ENCODE peak calls at places on chromosomes 2 and 18, in nine cellular contexts. E is cardiac muscle cell, F is lung, I is vagina, B is heart right ventricle, N is IMR-90, G is epithelial cell of prostate, Z is GM23338, R is suprapubic skin. Y is an unnamed sample.

GRCh38 chr2:46067501-46068292 is 229.5 kb upstream of the EPAS1 start:
- DNase-seq in B (no peak), I (no peak), E (peak; percentile 98), N (peak; percentile 96), F (no peak), G (no peak), R (no peak), Z (no peak), Y (no peak)

GRCh38 chr18:24317370-24317769 is 80.3 kb downstream of the OSBPL1A start:
- DNase-seq in G (no peak), F (no peak), N (no peak), B (no peak), R (no peak), Z (no peak), E (no peak), I (no peak), Y (no peak)

GRCh38 chr2:144379891-144380311 is 140.0 kb downstream of the ZEB2 start:
- DNase-seq in N (no peak), F (no peak), R (no peak), E (no peak), B (no peak), G (no peak), Z (peak; percentile 5), I (no peak), Y (peak; percentile 69)

GRCh38 chr2:145277922-145278321 is 758.0 kb upstream of the ZEB2 start:
- DNase-seq in N (peak; percentile 50), B (no peak), G (no peak), E (no peak), I (no peak), R (no peak), F (no peak), Z (no peak), Y (no peak)

GRCh38 chr18:21599585-21600525 is 649 bp downstream of the ESCO1 start:
- DNase-seq in R (no peak), F (peak; percentile 62), Z (peak; percentile 79), G (peak; percentile 1), N (peak; percentile 9), B (no peak), E (peak; percentile 6), I (peak; percentile 88), Y (peak; percentile 57)

GRCh38 chr2:166060191-166060590 is 67.6 kb downstream of the SCN1A start:
- DNase-seq in F (no peak), R (no peak), Z (no peak), B (no peak), G (no peak), I (no peak), N (peak; percentile 22), E (peak; percentile 20), Y (no peak)

GRCh38 chr2:172097557-172098131 is 5.1 kb downstream of the DLX2 start:
- DNase-seq in E (no peak), Z (peak; percentile 8), F (no peak), G (no peak), N (no peak), R (no peak), B (no peak), I (no peak), Y (no peak)

GRCh38 chr18:61951396-61951795 is 58.6 kb upstream of the RNF152 start:
- DNase-seq in B (no peak), N (no peak), Z (no peak), F (no peak), R (no peak), G (no peak), I (no peak), E (no peak), Y (no peak)

GRCh38 chr2:160324161-160324768 is 124.2 kb upstream of the ITGB6 start:
- DNase-seq in R (no peak), N (peak; percentile 70), E (peak; percentile 75), B (peak; percentile 67), G (no peak), I (no peak), F (peak; percentile 54), Z (peak; percentile 61), Y (peak; percentile 57)

GRCh38 chr2:196263181-196263747 is 91.9 kb upstream of the STK17B start:
- DNase-seq in I (no peak), E (peak; percentile 14), N (peak; percentile 64), Z (no peak), G (peak; percentile 82), B (no peak), F (no peak), R (no peak), Y (no peak)

GRCh38 chr18:13550446-13551304 is 175.7 kb downstream of the FAM210A start:
- DNase-seq in R (no peak), E (no peak), F (no peak), N (no peak), Z (no peak), I (peak; percentile 84), G (no peak), B (no peak), Y (no peak)

GRCh38 chr18:6004683-6005082 is 109.4 kb upstream of the TMEM200C start:
- DNase-seq in G (no peak), B (no peak), R (no peak), N (no peak), Z (no peak), F (no peak), E (no peak), I (no peak), Y (no peak)

GRCh38 chr2:183038341-183039300 is at the start of gene NCKAP1:
- DNase-seq in R (peak; percentile 89), G (no peak), Z (peak; percentile 90), N (peak; percentile 70), B (peak; percentile 91), E (peak; percentile 93), F (peak; percentile 89), I (peak; percentile 94), Y (peak; percentile 92)

GRCh38 chr2:224833986-224834385 is 117.8 kb upstream of the CCDC195 start:
- DNase-seq in N (no peak), I (no peak), Z (no peak), R (no peak), E (no peak), B (no peak), F (no peak), G (no peak), Y (no peak)

GRCh38 chr18:8990276-8991031 is 112.0 kb upstream of the NDUFV2 start:
- DNase-seq in I (no peak), N (no peak), F (no peak), Z (no peak), G (no peak), E (no peak), R (no peak), B (peak; percentile 16), Y (peak; percentile 60)

GRCh38 chr2:1930376-1930775 is 186.1 kb upstream of the PXDN start:
- DNase-seq in F (no peak), I (no peak), R (no peak), N (no peak), B (no peak), Z (no peak), E (no peak), G (no peak), Y (no peak)

GRCh38 chr18:76565238-76566173 is 70.5 kb upstream of the ZNF516 start:
- DNase-seq in F (peak; percentile 76), G (peak; percentile 55), R (peak; percentile 88), E (peak; percentile 94), I (no peak), Z (peak; percentile 89), N (peak; percentile 96), B (peak; percentile 63), Y (peak; percentile 63)

GRCh38 chr2:121124330-121124729 is 160.7 kb downstream of the TFCP2L1 start:
- DNase-seq in N (no peak), E (no peak), I (no peak), F (no peak), B (no peak), R (no peak), Z (no peak), G (no peak), Y (no peak)

DNA sequence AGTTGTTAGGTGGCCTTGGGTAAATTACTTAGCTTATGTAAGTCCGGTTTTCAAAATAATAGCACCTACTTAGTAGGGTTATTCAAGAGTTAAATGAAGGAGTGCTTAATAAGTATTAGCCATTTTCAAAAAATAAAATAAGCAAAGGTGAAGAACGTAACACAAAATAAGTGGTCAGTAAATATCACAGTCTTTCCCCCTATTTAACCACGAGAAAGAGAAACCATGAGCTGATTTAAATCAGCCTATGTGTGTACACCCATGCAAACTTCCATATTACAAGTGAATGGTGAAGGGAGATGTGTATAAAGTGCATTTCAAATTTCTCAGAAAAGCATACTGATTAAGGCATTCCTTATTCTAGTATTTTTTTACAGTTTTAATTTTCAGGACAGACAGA is 2.2 kb downstream of the WIPF1 start:
- DNase-seq in E (no peak), B (no peak), R (no peak), N (no peak), Z (no peak), I (no peak), G (no peak), F (no peak), Y (no peak)
- H3K27ac ChIP-seq in E (no peak overlapping the region), B (no peak overlapping the region), R (peak overlapping the region; percentile 49), N (no peak overlapping the region), Z (no peak overlapping the region), I (peak overlapping the region; percentile 55), G (no peak overlapping the region), F (no peak overlapping the region), Y (no peak overlapping the region)

GRCh38 chr18:46265190-46266156 is 161.3 kb downstream of the HAUS1 start:
- DNase-seq in I (no peak), B (no peak), R (no peak), F (no peak), Z (peak; percentile 24), G (no peak), N (no peak), E (no peak), Y (no peak)
- H3K27ac ChIP-seq in I (no peak overlapping the region), B (no peak overlapping the region), R (no peak overlapping the region), F (no peak overlapping the region), Z (peak overlapping the region; percentile 67), G (no peak overlapping the region), N (no peak overlapping the region), E (no peak overlapping the region), Y (no peak overlapping the region)

DNA sequence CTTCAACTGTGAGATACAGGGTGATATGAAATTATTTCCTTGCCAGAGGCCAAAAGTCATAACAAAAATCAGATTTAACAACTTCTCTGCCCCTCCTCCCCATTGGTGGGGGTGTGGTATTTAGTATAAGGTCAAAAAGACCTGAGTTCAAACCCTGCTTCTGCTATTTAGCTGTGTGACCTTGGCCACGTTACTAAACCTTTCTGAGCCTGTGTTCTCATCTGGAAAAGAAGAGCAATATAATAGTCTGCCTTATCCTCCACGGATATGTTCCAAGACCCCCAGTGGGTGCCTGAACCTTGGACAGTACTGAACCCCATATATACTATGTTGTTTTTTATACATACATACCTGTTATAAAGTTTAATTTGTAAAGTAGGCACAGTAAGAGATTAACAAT is 3.7 kb downstream of the CDC42EP3 start:
- DNase-seq in N (no peak), Z (no peak), I (no peak), B (no peak), R (no peak), F (no peak), E (no peak), G (no peak), Y (no peak)
- H3K27ac ChIP-seq in N (no peak overlapping the region), Z (no peak overlapping the region), I (no peak overlapping the region), B (no peak overlapping the region), R (no peak overlapping the region), F (no peak overlapping the region), E (no peak overlapping the region), G (no peak overlapping the region), Y (no peak overlapping the region)

DNA sequence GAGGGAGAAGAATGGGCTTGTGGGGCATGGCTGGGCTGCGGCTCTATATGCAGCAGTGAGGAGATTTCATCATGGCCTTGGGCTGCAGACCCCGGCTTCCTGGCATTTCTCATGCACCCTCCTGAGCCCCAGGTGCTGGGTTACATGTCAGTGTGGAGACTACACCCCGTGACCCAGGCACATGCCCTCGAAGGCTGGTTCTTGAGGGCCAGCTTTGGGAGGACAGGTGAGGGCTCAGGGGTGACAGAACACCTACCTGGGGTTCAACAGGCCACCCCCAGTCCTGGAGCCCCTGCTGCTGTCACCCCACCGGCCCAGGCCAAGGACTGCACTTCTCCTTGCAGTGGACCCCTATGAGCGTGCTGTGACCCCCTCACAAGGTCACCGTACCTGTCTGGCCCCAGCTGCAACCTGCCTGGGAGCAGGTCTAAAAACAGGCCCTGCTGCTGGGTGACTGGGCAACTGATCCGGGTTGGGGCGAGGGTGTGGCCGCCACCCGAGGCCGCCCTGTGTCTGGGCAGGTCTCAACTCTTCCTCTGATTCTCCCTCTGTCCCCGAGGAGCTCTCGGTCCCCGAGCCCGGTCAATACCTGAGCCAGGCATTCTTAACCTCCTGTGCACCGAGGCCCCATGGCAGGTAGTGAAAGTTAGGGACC is 94.8 kb upstream of the OTOS start:
- DNase-seq in R (peak; percentile 72), B (peak; percentile 4), E (no peak), I (no peak), Z (no peak), G (no peak), F (no peak), N (no peak), Y (no peak)
- H3K27ac ChIP-seq in R (no peak overlapping the region), B (peak overlapping the region; percentile 82), E (no peak overlapping the region), I (no peak overlapping the region), Z (no peak overlapping the region), G (no peak overlapping the region), F (no peak overlapping the region), N (no peak overlapping the region), Y (no peak overlapping the region)

Y was measured in right cardiac atrium.